ENCODE peak calls at places on chromosomes 11 and 22, in six cellular contexts. One of them, this sample, is unnamed.

GRCh38 chr22:27682438-27682837 is 119.1 kb downstream of the MN1 start:
- DNase-seq in sigmoid colon: no peak
- DNase-seq in heart left ventricle: no peak
- DNase-seq in ovary: no peak
- DNase-seq in IMR-90: no peak
- DNase-seq in tibial nerve: no peak
- DNase-seq in this sample: no peak

GRCh38 chr11:100328626-100329340 is 358.3 kb upstream of the ARHGAP42 start:
- DNase-seq in sigmoid colon: no peak
- DNase-seq in heart left ventricle: no peak
- DNase-seq in ovary: no peak
- DNase-seq in IMR-90: peak; percentile 7
- DNase-seq in tibial nerve: no peak
- DNase-seq in this sample: no peak

GRCh38 chr22:22346401-22347107 is 102.0 kb downstream of the VPREB1 start:
- DNase-seq in sigmoid colon: no peak
- DNase-seq in heart left ventricle: no peak
- DNase-seq in ovary: no peak
- DNase-seq in IMR-90: no peak
- DNase-seq in tibial nerve: no peak
- DNase-seq in this sample: peak; percentile 60

GRCh38 chr11:71927813-71928738 is at the start of gene XNDC1N:
- DNase-seq in sigmoid colon: peak; percentile 86
- DNase-seq in heart left ventricle: peak; percentile 55
- DNase-seq in ovary: peak; percentile 61
- DNase-seq in IMR-90: peak; percentile 90
- DNase-seq in tibial nerve: no peak
- DNase-seq in this sample: peak; percentile 93

GRCh38 chr11:36688892-36689291 is 90.9 kb upstream of the RAG2 start:
- DNase-seq in sigmoid colon: no peak
- DNase-seq in heart left ventricle: no peak
- DNase-seq in ovary: no peak
- DNase-seq in IMR-90: no peak
- DNase-seq in tibial nerve: no peak
- DNase-seq in this sample: no peak

GRCh38 chr11:75339685-75340409 is 11.6 kb downstream of the ARRB1 start:
- DNase-seq in sigmoid colon: no peak
- DNase-seq in heart left ventricle: peak; percentile 64
- DNase-seq in ovary: no peak
- DNase-seq in IMR-90: no peak
- DNase-seq in tibial nerve: no peak
- DNase-seq in this sample: no peak

GRCh38 chr22:37300551-37301017 is 18.3 kb downstream of the CYTH4 start:
- DNase-seq in sigmoid colon: no peak
- DNase-seq in heart left ventricle: no peak
- DNase-seq in ovary: no peak
- DNase-seq in IMR-90: no peak
- DNase-seq in tibial nerve: no peak
- DNase-seq in this sample: no peak

GRCh38 chr11:86816251-86816726 is 15.9 kb downstream of the PRSS23 start:
- DNase-seq in sigmoid colon: no peak
- DNase-seq in heart left ventricle: no peak
- DNase-seq in ovary: no peak
- DNase-seq in IMR-90: peak; percentile 58
- DNase-seq in tibial nerve: no peak
- DNase-seq in this sample: no peak

GRCh38 chr22:18156878-18157713 is 7.1 kb downstream of the USP18 start:
- DNase-seq in sigmoid colon: peak; percentile 84
- DNase-seq in heart left ventricle: peak; percentile 74
- DNase-seq in ovary: peak; percentile 34
- DNase-seq in IMR-90: peak; percentile 99
- DNase-seq in tibial nerve: peak; percentile 51
- DNase-seq in this sample: no peak

GRCh38 chr11:113556036-113556435 is 80.8 kb upstream of the DRD2 start:
- DNase-seq in sigmoid colon: no peak
- DNase-seq in heart left ventricle: no peak
- DNase-seq in ovary: no peak
- DNase-seq in IMR-90: no peak
- DNase-seq in tibial nerve: no peak
- DNase-seq in this sample: no peak

GRCh38 chr11:106021967-106022794 is at the start of gene MSANTD4:
- DNase-seq in sigmoid colon: peak; percentile 100
- DNase-seq in heart left ventricle: peak; percentile 100
- DNase-seq in ovary: peak; percentile 99
- DNase-seq in IMR-90: peak; percentile 99
- DNase-seq in tibial nerve: peak; percentile 98
- DNase-seq in this sample: peak; percentile 100
- TF ChIP-seq POLR2A in sigmoid colon: no peak
- TF ChIP-seq POLR2A in heart left ventricle: no peak
- TF ChIP-seq POLR2A in ovary: no peak
- TF ChIP-seq POLR2A in IMR-90: no peak
- TF ChIP-seq POLR2A in tibial nerve: peak; percentile 20
- TF ChIP-seq POLR2A in this sample: peak; percentile 22

GRCh38 chr11:44952082-44952481 is 1.4 kb upstream of the TP53I11 start:
- DNase-seq in sigmoid colon: no peak
- DNase-seq in heart left ventricle: no peak
- DNase-seq in ovary: no peak
- DNase-seq in IMR-90: no peak
- DNase-seq in tibial nerve: no peak
- DNase-seq in this sample: no peak

GRCh38 chr11:44949160-44950035 is 1.3 kb downstream of the TP53I11 start:
- DNase-seq in sigmoid colon: no peak
- DNase-seq in heart left ventricle: no peak
- DNase-seq in ovary: no peak
- DNase-seq in IMR-90: peak; percentile 42
- DNase-seq in tibial nerve: no peak
- DNase-seq in this sample: no peak

GRCh38 chr11:44950036-44950624 is 553 bp downstream of the TP53I11 start:
- DNase-seq in sigmoid colon: no peak
- DNase-seq in heart left ventricle: no peak
- DNase-seq in ovary: peak; percentile 19
- DNase-seq in IMR-90: no peak
- DNase-seq in tibial nerve: no peak
- DNase-seq in this sample: no peak

GRCh38 chr11:44952500-44953260 is 2.0 kb upstream of the TP53I11 start:
- DNase-seq in sigmoid colon: no peak
- DNase-seq in heart left ventricle: no peak
- DNase-seq in ovary: no peak
- DNase-seq in IMR-90: no peak
- DNase-seq in tibial nerve: no peak
- DNase-seq in this sample: no peak

DNA sequence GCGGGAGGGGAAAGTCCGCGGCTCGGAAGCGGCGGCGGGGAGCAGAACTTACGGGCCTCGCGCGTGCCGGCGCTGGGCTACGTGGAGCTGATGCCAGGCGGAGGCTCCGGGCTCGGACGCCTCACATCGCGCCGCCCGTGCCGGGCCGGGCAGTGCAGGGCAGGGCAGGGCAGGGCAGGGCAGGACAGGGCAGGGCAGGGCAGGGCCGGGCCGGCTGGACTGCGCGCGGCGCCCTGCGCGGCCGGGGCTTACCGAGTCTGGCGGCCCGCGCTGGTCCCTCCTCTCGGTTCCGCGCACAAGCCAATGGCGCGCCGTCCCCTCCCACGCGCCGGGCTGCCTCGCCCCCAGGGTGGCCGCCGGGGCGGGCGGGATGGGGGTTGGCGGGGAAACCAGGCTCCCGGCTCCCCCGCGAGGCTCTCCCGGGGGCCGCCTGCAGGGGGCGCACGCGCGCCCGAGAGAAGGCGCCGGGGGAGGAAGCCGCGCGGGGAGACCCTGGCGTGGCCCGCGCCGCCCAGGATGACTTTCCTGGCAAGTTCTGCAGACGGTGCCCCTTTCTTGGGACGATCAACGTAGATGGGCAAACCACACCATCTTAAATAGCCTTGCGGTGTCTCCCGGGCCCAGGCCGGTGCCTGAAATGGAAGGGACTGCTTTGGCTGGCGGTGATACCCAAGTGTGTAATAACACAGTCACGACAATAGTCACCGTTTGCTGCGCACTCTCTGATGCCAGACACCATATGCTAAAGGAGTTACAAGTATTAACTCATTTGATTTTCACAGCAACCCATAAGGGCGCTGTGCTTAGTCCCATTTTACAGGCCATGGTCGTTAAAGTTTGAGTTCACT is at the start of gene TP53I11:
- DNase-seq in sigmoid colon: peak; percentile 88
- DNase-seq in heart left ventricle: peak; percentile 91
- DNase-seq in ovary: peak; percentile 58
- DNase-seq in IMR-90: peak; percentile 60
- DNase-seq in tibial nerve: peak; percentile 41
- DNase-seq in this sample: no peak
- TF ChIP-seq POLR2A in sigmoid colon: no peak
- TF ChIP-seq POLR2A in heart left ventricle: no peak
- TF ChIP-seq POLR2A in ovary: no peak
- TF ChIP-seq POLR2A in IMR-90: no peak
- TF ChIP-seq POLR2A in tibial nerve: peak; percentile 67
- TF ChIP-seq POLR2A in this sample: peak; percentile 26

GRCh38 chr11:6539748-6540268 is 42.7 kb downstream of the DNHD1 start:
- DNase-seq in sigmoid colon: no peak
- DNase-seq in heart left ventricle: no peak
- DNase-seq in ovary: no peak
- DNase-seq in IMR-90: no peak
- DNase-seq in tibial nerve: no peak
- DNase-seq in this sample: peak; percentile 53
- TF ChIP-seq POLR2A in sigmoid colon: no peak
- TF ChIP-seq POLR2A in heart left ventricle: no peak
- TF ChIP-seq POLR2A in ovary: no peak
- TF ChIP-seq POLR2A in IMR-90: no peak
- TF ChIP-seq POLR2A in tibial nerve: no peak
- TF ChIP-seq POLR2A in this sample: no peak

DNA sequence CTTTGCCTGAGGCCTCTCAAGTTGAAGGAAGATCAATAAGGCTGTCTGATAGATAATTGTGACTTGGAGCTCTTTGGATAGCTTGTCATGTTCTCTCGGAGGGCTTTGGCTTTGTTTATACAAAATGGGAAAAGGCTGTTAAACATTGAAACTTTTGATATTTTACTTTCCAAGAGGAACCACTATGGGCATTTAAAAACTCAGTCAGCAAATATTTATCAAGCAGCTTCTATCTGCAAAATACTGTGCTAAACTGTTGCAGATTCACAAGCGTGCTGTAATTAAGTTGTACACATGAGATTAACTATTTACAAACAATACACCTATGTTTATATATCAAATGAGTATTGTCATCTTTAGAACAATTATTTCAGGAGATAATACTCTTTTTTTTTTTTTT is 34.5 kb upstream of the SORL1 start:
- DNase-seq in sigmoid colon: no peak
- DNase-seq in heart left ventricle: no peak
- DNase-seq in ovary: no peak
- DNase-seq in IMR-90: no peak
- DNase-seq in tibial nerve: no peak
- DNase-seq in this sample: no peak
- TF ChIP-seq POLR2A in sigmoid colon: no peak
- TF ChIP-seq POLR2A in heart left ventricle: no peak
- TF ChIP-seq POLR2A in ovary: no peak
- TF ChIP-seq POLR2A in IMR-90: no peak
- TF ChIP-seq POLR2A in tibial nerve: no peak
- TF ChIP-seq POLR2A in this sample: no peak

DNA sequence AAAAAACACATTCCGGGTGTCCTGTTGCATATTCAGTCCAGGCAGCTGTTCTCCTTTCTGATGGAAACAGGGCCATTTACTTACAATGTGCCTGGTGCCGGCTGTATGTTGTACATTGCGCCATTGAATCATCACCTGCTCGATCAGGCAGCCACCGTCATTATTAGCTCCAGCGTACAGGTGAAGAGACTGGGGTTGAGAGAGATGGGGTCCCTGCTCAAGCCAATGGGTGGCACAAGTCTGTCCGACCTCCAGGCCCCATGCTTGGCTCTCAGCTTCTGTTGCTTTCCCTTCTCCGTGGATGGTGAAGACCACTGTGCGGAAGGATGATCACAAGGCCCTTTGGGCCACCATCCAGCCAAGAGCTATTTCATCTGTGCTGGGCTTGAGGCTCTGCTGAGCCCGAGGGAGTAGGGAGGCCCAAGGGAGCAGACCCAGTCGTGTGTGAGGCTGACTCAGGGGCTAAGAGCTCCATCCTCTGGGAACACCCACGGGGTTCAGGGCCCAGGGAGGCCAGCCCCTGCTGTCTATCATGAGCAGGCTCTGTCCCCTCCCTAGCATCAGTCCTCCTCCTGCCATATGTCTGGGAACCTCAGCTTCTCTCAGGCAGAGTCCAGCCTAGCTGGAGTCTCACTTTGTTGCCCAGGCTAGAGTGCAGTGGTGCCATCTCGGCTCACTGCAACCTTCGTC is 20.7 kb upstream of the EMID1 start:
- DNase-seq in sigmoid colon: peak; percentile 32
- DNase-seq in heart left ventricle: no peak
- DNase-seq in ovary: no peak
- DNase-seq in IMR-90: no peak
- DNase-seq in tibial nerve: no peak
- DNase-seq in this sample: no peak
- TF ChIP-seq POLR2A in sigmoid colon: no peak
- TF ChIP-seq POLR2A in heart left ventricle: no peak
- TF ChIP-seq POLR2A in ovary: no peak
- TF ChIP-seq POLR2A in IMR-90: no peak
- TF ChIP-seq POLR2A in tibial nerve: no peak
- TF ChIP-seq POLR2A in this sample: no peak

DNA sequence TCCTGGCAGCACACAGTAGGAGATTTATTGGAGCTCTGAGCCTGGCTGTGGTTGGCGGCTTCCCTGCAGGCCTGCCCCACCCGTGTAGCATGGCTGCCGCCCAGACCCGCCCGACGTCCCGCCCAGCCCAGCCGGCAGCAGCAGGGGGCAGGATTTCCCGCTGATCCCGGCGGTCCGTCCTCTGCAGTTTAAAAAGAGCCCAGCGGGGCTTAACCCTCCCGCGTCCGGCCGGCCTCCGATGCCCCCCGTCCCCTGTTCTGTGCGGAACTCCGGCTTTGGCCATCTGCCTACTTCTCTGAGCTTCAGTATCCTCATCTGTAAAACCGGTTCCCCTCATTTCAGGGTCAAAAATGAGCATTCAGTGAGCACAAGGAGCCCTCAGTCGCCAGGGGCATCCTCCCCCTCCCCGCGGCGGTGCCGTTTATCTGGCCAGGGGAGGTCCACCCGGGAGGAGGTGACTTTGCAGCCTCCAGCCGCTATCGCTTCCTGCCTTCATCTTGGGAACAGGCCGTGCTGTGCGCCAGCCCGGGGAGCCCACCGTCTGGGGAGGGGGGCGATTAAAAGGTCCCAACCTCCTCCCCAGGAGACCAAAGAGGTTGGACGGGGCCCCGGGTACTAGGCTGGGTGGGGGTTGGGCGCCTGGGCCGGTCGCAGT is at the start of gene GAS2L1:
- DNase-seq in sigmoid colon: peak; percentile 94
- DNase-seq in heart left ventricle: peak; percentile 92
- DNase-seq in ovary: peak; percentile 78
- DNase-seq in IMR-90: peak; percentile 73
- DNase-seq in tibial nerve: peak; percentile 68
- DNase-seq in this sample: no peak
- TF ChIP-seq POLR2A in sigmoid colon: no peak
- TF ChIP-seq POLR2A in heart left ventricle: no peak
- TF ChIP-seq POLR2A in ovary: peak; percentile 11
- TF ChIP-seq POLR2A in IMR-90: peak; percentile 11
- TF ChIP-seq POLR2A in tibial nerve: no peak
- TF ChIP-seq POLR2A in this sample: no peak

This sample was measured in esophagus muscularis mucosa.